ENCODE peak calls at places on chromosomes 3 and 15, in four cellular contexts. L is stimulated activated naive B cell treated with anti-CD40 and anti-IgM and Interleukin-4, amounts not matched to agents 10 μg/mL and 1 μg/mL and 100 μg/mL, for 72 hours; O is amniotic epithelial cell; Q is stimulated activated CD4-positive, alpha-beta T cell treated with anti-CD3 and anti-CD28 coated beads, Interleukin-1b, Interleukin-23, amount 100 ng/mL, for 24 hours. F is an unnamed sample.

GRCh38 chr3:129412542-129413198 is 15.8 kb downstream of the EFCAB12 start:
- DNase-seq in L (no peak), O (peak; percentile 77), Q (no peak), F (peak; percentile 88)

GRCh38 chr3:138468886-138469285 is 34.5 kb downstream of the ESYT3 start:
- DNase-seq in L (no peak), O (peak; percentile 76), Q (no peak), F (no peak)

GRCh38 chr15:101242160-101242998 is 9.5 kb downstream of the CHSY1 start:
- DNase-seq in L (peak; percentile 47), O (peak; percentile 75), Q (no peak), F (peak; percentile 56)

GRCh38 chr3:144687862-144688261 is 716.2 kb downstream of the DIPK2A start:
- DNase-seq in L (no peak), O (peak; percentile 3), Q (no peak), F (no peak)

GRCh38 chr15:83365370-83365938 is 81.0 kb upstream of the BNC1 start:
- DNase-seq in L (no peak), O (peak; percentile 100), Q (no peak), F (peak; percentile 78)

GRCh38 chr15:56038015-56038414 is 44.6 kb upstream of the NEDD4 start:
- DNase-seq in L (no peak), O (peak; percentile 35), Q (no peak), F (peak; percentile 14)

GRCh38 chr3:139202226-139202958 is 141.4 kb upstream of the MRPS22 start:
- DNase-seq in L (no peak), O (no peak), Q (no peak), F (no peak)

GRCh38 chr15:90560229-90560771 is 30.6 kb downstream of the CRTC3 start:
- DNase-seq in L (no peak), O (peak; percentile 99), Q (no peak), F (peak; percentile 89)

GRCh38 chr15:55660153-55660552 is 72.0 kb upstream of the PYGO1 start:
- DNase-seq in L (no peak), O (no peak), Q (no peak), F (no peak)